ENCODE peak calls at places on chromosomes 12 and 14, in four cellular contexts. One of them, this sample, is unnamed.

GRCh38 chr14:32366995-32367394 is 37.9 kb downstream of the AKAP6 start:
- DNase-seq in lower leg skin: no peak
- DNase-seq in A549: no peak
- DNase-seq in testis: peak; percentile 25
- DNase-seq in this sample: no peak

GRCh38 chr14:29926228-29926627 is 1.4 kb downstream of the PRKD1 start:
- DNase-seq in lower leg skin: no peak
- DNase-seq in A549: no peak
- DNase-seq in testis: no peak
- DNase-seq in this sample: no peak

GRCh38 chr12:4421590-4422031 is 24.0 kb downstream of the FGF6 start:
- DNase-seq in lower leg skin: no peak
- DNase-seq in A549: peak; percentile 41
- DNase-seq in testis: no peak
- DNase-seq in this sample: peak; percentile 54

GRCh38 chr12:50192908-50193307 is 25.7 kb upstream of the CERS5 start:
- DNase-seq in lower leg skin: no peak
- DNase-seq in A549: no peak
- DNase-seq in testis: no peak
- DNase-seq in this sample: no peak

GRCh38 chr12:28711411-28711810 is 437.7 kb upstream of the FAR2 start:
- DNase-seq in lower leg skin: no peak
- DNase-seq in A549: no peak
- DNase-seq in testis: no peak
- DNase-seq in this sample: no peak

GRCh38 chr14:100540141-100540925 is 46.9 kb downstream of the BEGAIN start:
- DNase-seq in lower leg skin: no peak
- DNase-seq in A549: peak; percentile 59
- DNase-seq in testis: peak; percentile 70
- DNase-seq in this sample: peak; percentile 42

GRCh38 chr14:67571991-67572323 is 28.1 kb downstream of the PIGH start:
- DNase-seq in lower leg skin: no peak
- DNase-seq in A549: no peak
- DNase-seq in testis: no peak
- DNase-seq in this sample: no peak

GRCh38 chr14:51726166-51726899 is 74.6 kb downstream of the FRMD6 start:
- DNase-seq in lower leg skin: no peak
- DNase-seq in A549: no peak
- DNase-seq in testis: no peak
- DNase-seq in this sample: no peak

GRCh38 chr12:4268549-4269181 is 4.9 kb upstream of the CCND2 start:
- DNase-seq in lower leg skin: no peak
- DNase-seq in A549: no peak
- DNase-seq in testis: no peak
- DNase-seq in this sample: peak; percentile 39

GRCh38 chr14:21024668-21025373 is at the start of gene NDRG2:
- DNase-seq in lower leg skin: peak; percentile 79
- DNase-seq in A549: peak; percentile 14
- DNase-seq in testis: peak; percentile 82
- DNase-seq in this sample: peak; percentile 50

GRCh38 chr12:106157802-106158201 is 19.0 kb upstream of the NUAK1 start:
- DNase-seq in lower leg skin: no peak
- DNase-seq in A549: no peak
- DNase-seq in testis: no peak
- DNase-seq in this sample: no peak

GRCh38 chr14:51185180-51185579 is 54.9 kb upstream of the TMX1 start:
- DNase-seq in lower leg skin: no peak
- DNase-seq in A549: no peak
- DNase-seq in testis: no peak
- DNase-seq in this sample: peak; percentile 39

GRCh38 chr12:18224745-18225144 is 36.6 kb upstream of the PIK3C2G start:
- DNase-seq in lower leg skin: no peak
- DNase-seq in A549: peak; percentile 36
- DNase-seq in testis: no peak
- DNase-seq in this sample: no peak

GRCh38 chr12:62632521-62632920 is 165.9 kb downstream of the MON2 start:
- DNase-seq in lower leg skin: peak; percentile 58
- DNase-seq in A549: no peak
- DNase-seq in testis: peak; percentile 60
- DNase-seq in this sample: peak; percentile 28

GRCh38 chr14:89856871-89857345 is 97.6 kb downstream of the EFCAB11 start:
- DNase-seq in lower leg skin: no peak
- DNase-seq in A549: peak; percentile 25
- DNase-seq in testis: no peak
- DNase-seq in this sample: no peak

GRCh38 chr12:104458645-104459555 is 2.2 kb downstream of the CHST11 start:
- DNase-seq in lower leg skin: no peak
- DNase-seq in A549: no peak
- DNase-seq in testis: peak; percentile 56
- DNase-seq in this sample: peak; percentile 74

GRCh38 chr12:13504736-13505135 is 308.2 kb downstream of the EMP1 start:
- DNase-seq in lower leg skin: no peak
- DNase-seq in A549: no peak
- DNase-seq in testis: no peak
- DNase-seq in this sample: no peak

GRCh38 chr14:80167793-80168448 is 43.4 kb downstream of the DIO2 start:
- DNase-seq in lower leg skin: no peak
- DNase-seq in A549: no peak
- DNase-seq in testis: peak; percentile 19
- DNase-seq in this sample: no peak

DNA sequence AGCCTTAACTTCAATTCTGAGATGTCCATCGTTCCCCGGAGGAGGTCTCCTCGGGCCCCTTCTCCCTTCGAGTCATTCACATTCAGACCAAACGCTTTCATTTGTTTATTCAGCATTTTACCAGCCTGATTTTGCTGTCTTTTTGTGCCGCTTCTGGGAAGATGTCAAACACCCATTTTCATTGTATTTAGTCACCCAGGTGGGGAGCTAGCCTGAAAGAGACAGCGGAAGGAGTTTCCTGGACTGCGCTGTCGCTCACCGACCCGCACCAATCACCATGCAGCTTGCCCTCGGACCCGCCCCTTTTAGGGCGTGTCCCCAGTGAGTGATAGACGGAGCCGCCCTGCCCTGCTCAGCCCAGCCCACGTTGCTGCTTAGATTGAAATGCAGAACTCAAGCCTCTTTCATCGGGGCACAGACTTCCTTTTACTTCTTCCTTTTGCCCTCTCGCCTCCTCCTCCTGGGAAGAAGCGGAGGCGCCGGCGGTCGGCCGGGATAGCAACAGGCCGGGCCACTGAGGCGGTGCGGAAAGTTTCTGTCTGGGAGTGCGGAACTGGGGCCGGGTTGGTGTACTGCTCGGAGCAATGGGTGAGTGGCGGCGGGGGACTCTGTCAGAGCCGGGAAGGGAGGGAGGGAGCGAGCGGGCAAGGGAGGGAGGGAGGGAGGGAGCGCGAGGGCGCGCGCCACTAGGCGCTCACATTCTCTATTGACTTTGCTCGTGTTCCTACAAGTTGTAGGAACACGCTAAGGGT is at the start of gene PAX9:
- DNase-seq in lower leg skin: peak; percentile 85
- DNase-seq in A549: peak; percentile 91
- DNase-seq in testis: peak; percentile 93
- DNase-seq in this sample: peak; percentile 94
- TF ChIP-seq POLR2A in lower leg skin: no peak
- TF ChIP-seq POLR2A in A549: peak; percentile 22
- TF ChIP-seq POLR2A in testis: no peak
- TF ChIP-seq POLR2A in this sample: no peak

DNA sequence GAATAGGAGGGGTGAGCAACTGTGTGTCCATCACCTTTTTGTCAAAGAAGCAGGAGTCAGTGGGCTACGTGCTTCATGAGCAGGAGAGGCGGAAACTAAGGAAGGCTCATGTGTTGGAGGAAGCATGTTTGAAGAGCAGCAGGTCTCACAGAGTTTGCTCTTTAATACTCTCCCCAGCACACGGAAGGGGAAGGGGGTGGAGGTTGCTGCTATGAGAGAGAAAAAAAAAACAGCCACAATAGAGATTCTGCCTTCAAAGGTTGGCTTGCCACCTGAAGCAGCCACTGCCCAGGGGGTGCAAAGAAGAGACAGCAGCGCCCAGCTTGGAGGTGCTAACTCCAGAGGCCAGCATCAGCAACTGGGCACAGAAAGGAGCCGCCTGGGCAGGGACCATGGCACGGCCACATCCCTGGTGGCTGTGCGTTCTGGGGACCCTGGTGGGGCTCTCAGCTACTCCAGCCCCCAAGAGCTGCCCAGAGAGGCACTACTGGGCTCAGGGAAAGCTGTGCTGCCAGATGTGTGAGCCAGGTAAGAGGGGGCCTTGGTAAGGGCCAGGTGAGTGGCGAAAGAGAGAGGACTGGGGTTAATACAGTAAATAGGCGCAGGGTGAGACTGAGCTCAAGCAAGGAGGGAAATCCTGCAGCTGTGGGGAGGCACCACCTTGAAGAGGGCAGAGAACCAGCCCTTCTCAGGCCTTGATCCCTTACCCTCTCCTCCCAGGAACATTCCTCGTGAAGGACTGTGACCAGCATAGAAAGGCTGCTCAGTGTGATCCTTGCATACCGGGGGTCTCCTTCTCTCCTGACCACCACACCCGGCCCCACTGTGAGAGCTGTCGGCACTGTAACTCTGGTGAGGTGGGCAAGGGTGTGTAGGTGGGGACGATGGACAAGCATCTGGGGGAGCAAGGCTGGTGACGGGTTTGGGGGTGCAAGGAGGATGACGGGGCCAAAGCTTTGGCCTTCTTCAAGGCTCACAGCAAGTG is at the start of gene CD27:
- DNase-seq in lower leg skin: no peak
- DNase-seq in A549: no peak
- DNase-seq in testis: no peak
- DNase-seq in this sample: no peak
- TF ChIP-seq POLR2A in lower leg skin: no peak
- TF ChIP-seq POLR2A in A549: no peak
- TF ChIP-seq POLR2A in testis: no peak
- TF ChIP-seq POLR2A in this sample: no peak

GRCh38 chr12:6370994-6371754 is 4.2 kb downstream of the SCNN1A start:
- DNase-seq in lower leg skin: no peak
- DNase-seq in A549: peak; percentile 99
- DNase-seq in testis: no peak
- DNase-seq in this sample: no peak
- TF ChIP-seq POLR2A in lower leg skin: no peak
- TF ChIP-seq POLR2A in A549: peak; percentile 58
- TF ChIP-seq POLR2A in testis: no peak
- TF ChIP-seq POLR2A in this sample: no peak

GRCh38 chr12:113422030-113422900 is at the start of gene SDSL:
- DNase-seq in lower leg skin: peak; percentile 62
- DNase-seq in A549: peak; percentile 90
- DNase-seq in testis: peak; percentile 81
- DNase-seq in this sample: peak; percentile 88
- TF ChIP-seq POLR2A in lower leg skin: no peak
- TF ChIP-seq POLR2A in A549: peak; percentile 67
- TF ChIP-seq POLR2A in testis: no peak
- TF ChIP-seq POLR2A in this sample: peak; percentile 88

DNA sequence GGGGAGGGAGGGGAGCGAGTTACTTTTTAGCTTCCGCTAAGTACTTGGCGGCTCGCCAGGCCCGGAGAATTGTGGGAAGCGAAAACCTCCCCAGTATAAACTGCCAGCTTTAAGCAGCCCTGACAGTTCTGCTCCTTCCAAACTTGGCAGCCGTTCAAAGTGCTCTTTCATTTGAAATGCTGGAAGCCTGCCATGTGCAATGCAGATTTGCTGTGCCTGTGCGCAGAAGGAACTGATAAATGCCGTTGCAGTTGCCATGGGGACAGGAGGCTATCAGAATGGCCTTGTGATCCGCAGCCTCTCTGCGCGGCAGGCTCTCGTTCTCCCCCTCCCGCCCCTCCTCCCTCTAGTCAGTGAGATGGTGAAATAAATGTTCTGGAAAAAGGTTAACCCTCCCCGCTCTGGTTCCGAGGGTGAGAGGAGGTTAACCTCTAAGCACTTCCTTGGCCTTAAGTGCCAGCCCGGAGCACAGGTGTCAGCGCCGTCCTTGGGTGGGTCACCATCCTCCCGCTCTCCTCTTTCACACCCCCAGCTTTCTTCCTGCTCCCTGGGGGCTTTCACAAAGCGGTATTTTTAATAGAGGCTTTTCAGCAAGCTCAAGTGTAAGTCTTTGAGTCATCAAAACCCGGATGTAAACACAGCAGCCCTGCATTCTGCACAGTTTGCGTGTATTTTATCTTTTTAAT is 11.9 kb upstream of the IRF2BPL start:
- DNase-seq in lower leg skin: peak; percentile 99
- DNase-seq in A549: peak; percentile 99
- DNase-seq in testis: peak; percentile 99
- DNase-seq in this sample: peak; percentile 100
- TF ChIP-seq POLR2A in lower leg skin: no peak
- TF ChIP-seq POLR2A in A549: no peak
- TF ChIP-seq POLR2A in testis: no peak
- TF ChIP-seq POLR2A in this sample: peak; percentile 19

GRCh38 chr12:19440019-19440858 is 947 bp downstream of the AEBP2 start:
- DNase-seq in lower leg skin: peak; percentile 35
- DNase-seq in A549: peak; percentile 64
- DNase-seq in testis: peak; percentile 75
- DNase-seq in this sample: peak; percentile 75
- TF ChIP-seq POLR2A in lower leg skin: no peak
- TF ChIP-seq POLR2A in A549: no peak
- TF ChIP-seq POLR2A in testis: no peak
- TF ChIP-seq POLR2A in this sample: no peak

DNA sequence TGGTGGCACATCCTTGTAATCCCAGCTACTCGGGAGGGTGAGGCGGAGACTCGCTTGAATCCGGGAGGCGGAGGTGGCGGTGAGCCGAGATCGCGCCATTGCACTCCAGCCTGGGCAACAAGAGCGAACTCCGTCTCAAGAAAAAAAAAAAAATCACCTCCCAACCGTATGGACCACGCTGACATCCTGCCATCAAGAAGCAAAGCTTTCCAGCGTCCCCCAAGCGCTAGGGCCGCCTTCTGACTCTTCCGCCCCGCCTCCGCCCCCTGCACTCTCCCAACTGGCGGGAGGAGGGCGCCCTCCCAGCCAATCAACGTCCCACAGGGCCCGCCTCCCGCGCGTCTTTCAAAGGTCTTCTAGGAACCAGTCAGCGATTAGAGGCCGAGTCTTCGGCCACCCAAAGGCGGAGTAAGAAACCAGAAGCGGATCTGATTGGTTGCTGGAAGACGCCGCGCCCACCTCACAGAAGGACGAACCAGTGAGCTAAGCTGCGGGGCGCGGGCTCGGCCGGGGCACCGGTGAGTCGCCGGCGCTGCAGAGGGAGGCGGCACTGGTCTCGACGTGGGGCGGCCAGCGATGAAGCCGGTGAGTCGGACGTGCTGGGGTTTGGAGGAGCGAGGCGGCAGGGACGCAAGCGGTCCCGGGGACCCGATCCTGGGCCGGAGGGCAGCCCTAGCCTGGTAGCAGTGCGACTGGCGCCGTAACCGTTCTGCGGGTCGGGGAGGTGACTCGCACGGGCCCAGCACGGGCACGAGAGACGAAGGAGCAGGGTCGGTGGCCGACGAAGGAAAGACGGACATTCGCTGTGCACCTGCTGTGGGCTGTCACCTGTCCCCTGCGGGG is at the start of gene CDKN3:
- DNase-seq in lower leg skin: peak; percentile 98
- DNase-seq in A549: peak; percentile 99
- DNase-seq in testis: peak; percentile 99
- DNase-seq in this sample: peak; percentile 99
- TF ChIP-seq POLR2A in lower leg skin: no peak
- TF ChIP-seq POLR2A in A549: peak; percentile 89
- TF ChIP-seq POLR2A in testis: peak; percentile 19
- TF ChIP-seq POLR2A in this sample: peak; percentile 98

This sample was measured in erythroblast.